ENCODE peak calls at places on chromosomes 7 and 10, in ten cellular contexts. B is OCI-LY7, C is choroid plexus epithelial cell, K is AG09309, U is fibroblast of the aortic adventitia, O is A549, Y is left ventricle myocardium inferior, H is GM06990, R is neural crest cell, E is body of pancreas. N is an unnamed sample.

GRCh38 chr10:29067161-29067560 is 221.7 kb upstream of the LYZL1 start:
- DNase-seq in B (no peak), C (peak; percentile 56), K (peak; percentile 4), U (peak; percentile 15), O (no peak), Y (no peak), H (no peak), R (no peak), E (no peak), N (no peak)

GRCh38 chr10:80274396-80275134 is 14.9 kb downstream of the MAT1A start:
- DNase-seq in B (no peak), C (no peak), K (no peak), U (no peak), O (no peak), Y (no peak), H (no peak), R (no peak), E (no peak), N (no peak)

GRCh38 chr7:105673367-105674188 is 92.3 kb upstream of the EFCAB10 start:
- DNase-seq in B (no peak), C (no peak), K (no peak), U (no peak), O (no peak), Y (no peak), H (no peak), R (no peak), E (peak; percentile 80), N (no peak)

GRCh38 chr10:132453470-132453861 is 56.5 kb downstream of the PWWP2B start:
- DNase-seq in B (no peak), C (no peak), K (no peak), U (no peak), O (no peak), Y (no peak), H (no peak), R (no peak), E (no peak), N (no peak)

GRCh38 chr7:24366901-24367300 is 82.9 kb downstream of the NPY start:
- DNase-seq in B (no peak), C (no peak), K (no peak), U (no peak), O (no peak), Y (no peak), H (no peak), R (no peak), E (peak; percentile 16), N (no peak)

GRCh38 chr7:24972166-24972477 is 7.9 kb downstream of the OSBPL3 start:
- DNase-seq in B (no peak), C (no peak), K (no peak), U (no peak), O (no peak), Y (no peak), H (no peak), R (no peak), E (no peak), N (no peak)

GRCh38 chr10:97336942-97337719 is 2.6 kb upstream of the FRAT2 start:
- DNase-seq in B (no peak), C (peak; percentile 12), K (no peak), U (no peak), O (no peak), Y (no peak), H (no peak), R (no peak), E (peak; percentile 69), N (no peak)

GRCh38 chr7:152615052-152615741 is 60.7 kb downstream of the XRCC2 start:
- DNase-seq in B (no peak), C (peak; percentile 22), K (no peak), U (no peak), O (no peak), Y (no peak), H (no peak), R (no peak), E (peak; percentile 5), N (no peak)

GRCh38 chr7:88377421-88377820 is 70.7 kb upstream of the STEAP4 start:
- DNase-seq in B (no peak), C (no peak), K (no peak), U (no peak), O (no peak), Y (no peak), H (no peak), R (no peak), E (no peak), N (peak; percentile 6)
- TF ChIP-seq CTCF in B (no peak), C (no peak), K (no peak), U (no peak), O (no peak), Y (no peak), H (no peak), R (no peak), E (no peak), N (no peak)

GRCh38 chr7:129053938-129054437 is 923 bp downstream of the TNPO3 start:
- DNase-seq in B (no peak), C (peak; percentile 55), K (no peak), U (peak; percentile 43), O (peak; percentile 27), Y (no peak), H (no peak), R (no peak), E (no peak), N (no peak)

GRCh38 chr7:129052441-129052840 is 2.5 kb downstream of the TNPO3 start:
- DNase-seq in B (no peak), C (no peak), K (no peak), U (no peak), O (no peak), Y (no peak), H (no peak), R (no peak), E (no peak), N (no peak)

GRCh38 chr7:129055294-129055816 is 444 bp upstream of the TNPO3 start:
- DNase-seq in B (no peak), C (no peak), K (no peak), U (no peak), O (no peak), Y (no peak), H (no peak), R (no peak), E (no peak), N (no peak)

GRCh38 chr7:129055861-129056464 is 1.1 kb upstream of the TNPO3 start:
- DNase-seq in B (no peak), C (no peak), K (no peak), U (peak; percentile 58), O (no peak), Y (no peak), H (no peak), R (no peak), E (no peak), N (no peak)

DNA sequence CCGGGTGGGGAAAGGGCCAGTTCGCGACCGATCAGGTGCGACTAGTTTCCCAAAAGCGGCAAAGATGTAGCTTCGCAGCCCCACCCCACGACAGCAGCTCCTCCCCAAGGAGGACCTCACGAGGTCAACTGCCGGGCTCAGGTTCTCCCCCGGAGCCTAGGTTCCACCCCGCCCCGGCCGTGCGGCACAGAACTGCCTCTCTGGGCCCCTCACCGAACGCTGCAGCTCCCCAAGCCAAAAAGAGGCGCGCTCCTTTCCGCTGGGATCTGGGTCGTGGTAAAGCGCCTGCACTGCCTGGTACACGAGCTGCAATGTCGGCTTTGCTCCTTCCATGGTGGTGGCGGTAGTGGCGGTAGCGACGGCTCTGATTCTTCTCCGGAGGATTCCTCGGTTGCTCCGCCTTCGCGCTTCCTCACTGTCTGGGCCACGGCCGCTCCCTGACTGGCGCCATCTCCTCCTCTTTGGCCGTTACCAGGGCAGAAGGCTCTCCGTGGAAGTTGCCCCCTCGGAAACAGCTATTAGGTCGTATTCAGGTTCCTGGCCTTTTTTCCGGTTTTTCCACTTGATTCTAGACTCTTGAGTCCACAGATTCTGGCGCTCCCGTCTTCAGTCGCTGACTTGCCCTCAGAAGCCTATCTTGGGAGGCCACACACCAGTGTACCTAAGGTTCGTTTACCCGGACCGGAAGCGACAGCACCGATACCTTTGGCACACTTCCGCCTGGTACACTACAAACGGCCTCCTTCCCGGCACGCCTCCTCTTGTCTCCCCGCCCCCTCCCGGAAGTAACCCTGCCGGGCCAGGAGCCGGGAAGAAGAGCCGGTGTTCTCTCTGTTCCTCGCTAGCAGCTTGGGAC is at the start of gene TNPO3:
- DNase-seq in B (peak; percentile 95), C (peak; percentile 92), K (peak; percentile 57), U (peak; percentile 92), O (peak; percentile 98), Y (peak; percentile 94), H (peak; percentile 91), R (peak; percentile 87), E (peak; percentile 94), N (peak; percentile 87)
- TF ChIP-seq CTCF in B (peak; percentile 36), C (no peak), K (no peak), U (peak; percentile 6), O (no peak), Y (no peak), H (peak; percentile 25), R (peak; percentile 29), E (no peak), N (no peak)

GRCh38 chr7:26199301-26200112 is 1.0 kb downstream of the HNRNPA2B1 start:
- DNase-seq in B (peak; percentile 73), C (no peak), K (no peak), U (peak; percentile 50), O (no peak), Y (peak; percentile 63), H (peak; percentile 62), R (no peak), E (peak; percentile 80), N (peak; percentile 34)

GRCh38 chr7:26197153-26198115 is 3.1 kb downstream of the HNRNPA2B1 start:
- DNase-seq in B (peak; percentile 58), C (no peak), K (no peak), U (no peak), O (no peak), Y (no peak), H (peak; percentile 53), R (no peak), E (no peak), N (no peak)

GRCh38 chr7:26198781-26199169 is 1.8 kb downstream of the HNRNPA2B1 start:
- DNase-seq in B (no peak), C (no peak), K (no peak), U (no peak), O (no peak), Y (no peak), H (no peak), R (no peak), E (no peak), N (no peak)

GRCh38 chr7:26200113-26200443 is 468 bp downstream of the HNRNPA2B1 start:
- DNase-seq in B (peak; percentile 74), C (no peak), K (no peak), U (no peak), O (no peak), Y (peak; percentile 65), H (no peak), R (peak; percentile 59), E (peak; percentile 71), N (peak; percentile 65)

DNA sequence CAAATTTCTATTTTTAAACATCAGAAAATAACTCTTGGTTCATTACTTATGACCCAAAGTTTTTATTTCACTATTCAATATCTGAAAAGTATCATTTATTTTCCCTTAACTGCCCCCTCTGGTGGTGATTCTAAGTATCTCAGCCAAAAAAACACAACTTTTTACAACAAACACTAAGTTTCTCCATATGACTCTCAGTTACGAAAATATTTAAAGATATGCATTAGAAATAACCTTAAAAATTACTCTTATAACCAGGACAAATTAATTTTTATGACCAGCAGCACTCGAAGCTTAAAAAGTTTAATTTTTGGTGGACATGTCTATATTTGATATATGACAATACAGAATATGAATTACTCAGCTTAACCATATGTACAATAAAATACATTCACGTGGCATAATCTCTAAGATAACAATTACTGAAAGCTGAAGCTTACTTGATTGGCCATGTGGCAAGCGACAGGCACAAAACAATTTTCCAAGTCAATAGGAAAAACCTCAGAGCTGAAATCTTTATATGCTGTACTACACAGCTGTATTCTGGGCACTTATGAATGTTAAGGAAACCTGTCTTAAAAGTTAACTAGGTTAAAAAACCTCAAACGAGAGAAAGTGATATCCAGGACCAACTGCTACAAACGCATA is 2.3 kb downstream of the HNRNPA2B1 start:
- DNase-seq in B (peak; percentile 60), C (no peak), K (no peak), U (peak; percentile 63), O (no peak), Y (no peak), H (no peak), R (no peak), E (no peak), N (no peak)
- TF ChIP-seq CTCF in B (peak; percentile 95), C (peak; percentile 58), K (peak; percentile 50), U (peak; percentile 65), O (peak; percentile 66), Y (peak; percentile 83), H (peak; percentile 55), R (peak; percentile 94), E (peak; percentile 75), N (peak; percentile 97)

GRCh38 chr10:93072713-93073538 is 767 bp upstream of the CYP26A1 start:
- DNase-seq in B (no peak), C (no peak), K (no peak), U (no peak), O (no peak), Y (no peak), H (no peak), R (no peak), E (no peak), N (no peak)

GRCh38 chr10:93072225-93072712 is 1.4 kb upstream of the CYP26A1 start:
- DNase-seq in B (no peak), C (no peak), K (no peak), U (no peak), O (no peak), Y (no peak), H (no peak), R (no peak), E (no peak), N (no peak)

GRCh38 chr10:93071177-93071472 is 2.6 kb upstream of the CYP26A1 start:
- DNase-seq in B (no peak), C (no peak), K (no peak), U (no peak), O (no peak), Y (no peak), H (no peak), R (no peak), E (no peak), N (no peak)

GRCh38 chr10:93070378-93071176 is 3.1 kb upstream of the CYP26A1 start:
- DNase-seq in B (no peak), C (no peak), K (no peak), U (no peak), O (no peak), Y (no peak), H (no peak), R (no peak), E (no peak), N (no peak)

GRCh38 chr10:93071674-93072224 is 1.9 kb upstream of the CYP26A1 start:
- DNase-seq in B (no peak), C (no peak), K (no peak), U (no peak), O (no peak), Y (no peak), H (no peak), R (peak; percentile 49), E (peak; percentile 33), N (peak; percentile 47)
- TF ChIP-seq CTCF in B (no peak), C (peak; percentile 11), K (no peak), U (no peak), O (no peak), Y (no peak), H (no peak), R (no peak), E (no peak), N (no peak)